ENCODE peak calls at places on chromosomes 3 and 15, in six cellular contexts. I is ureter, E is cardiac muscle cell, T is Right ventricle myocardium superior, O is upper lobe of right lung, N is HepG2. H is an unnamed sample.

GRCh38 chr3:56654460-56654859 is 28.6 kb downstream of the TASOR start:
- DNase-seq in I (no peak), E (no peak), T (no peak), O (no peak), N (no peak), H (no peak)

GRCh38 chr3:124770341-124771082 is 40.3 kb downstream of the UMPS start:
- DNase-seq in I (no peak), E (peak), T (peak), O (no peak), N (no peak), H (no peak)

GRCh38 chr3:105944721-105945120 is 75.9 kb upstream of the CBLB start:
- DNase-seq in I (no peak), E (no peak), T (no peak), O (no peak), N (peak), H (no peak)

GRCh38 chr15:25711164-25711563 is 152.0 kb downstream of the ATP10A start:
- DNase-seq in I (no peak), E (no peak), T (no peak), O (peak), N (no peak), H (no peak)

GRCh38 chr15:51377038-51377761 is 35.7 kb downstream of the GLDN start:
- DNase-seq in I (no peak), E (no peak), T (no peak), O (no peak), N (no peak), H (no peak)

GRCh38 chr15:45131510-45131909 is 1.7 kb downstream of the DUOX1 start:
- DNase-seq in I (no peak), E (no peak), T (no peak), O (peak), N (peak), H (no peak)

GRCh38 chr15:23033979-23034378 is 5.4 kb downstream of the TUBGCP5 start:
- DNase-seq in I (no peak), E (no peak), T (no peak), O (no peak), N (peak), H (no peak)

GRCh38 chr3:69914395-69914794 is 85.1 kb upstream of the SAMMSON start:
- DNase-seq in I (no peak), E (no peak), T (no peak), O (no peak), N (no peak), H (no peak)

GRCh38 chr15:93462690-93463089 is 373.7 kb upstream of the RGMA start:
- DNase-seq in I (no peak), E (no peak), T (no peak), O (no peak), N (no peak), H (no peak)

GRCh38 chr15:49696441-49696840 is 75.6 kb downstream of the DTWD1 start:
- DNase-seq in I (no peak), E (no peak), T (no peak), O (no peak), N (no peak), H (no peak)

GRCh38 chr3:16084887-16085286 is 89.6 kb upstream of the GALNT15 start:
- DNase-seq in I (no peak), E (no peak), T (no peak), O (no peak), N (no peak), H (no peak)

GRCh38 chr3:79558943-79559342 is 208.9 kb downstream of the ROBO1 start:
- DNase-seq in I (no peak), E (no peak), T (no peak), O (no peak), N (no peak), H (no peak)

H was measured in KG1.